ENCODE peak calls at places on chromosomes 4 and X, in five cellular contexts. Q, M, D, N and E are unnamed samples.

GRCh38 chrX:14032383-14032782 is 2.7 kb upstream of the GEMIN8 start:
- DNase-seq in Q (peak; percentile 55), N (peak; percentile 13), M (no peak), D (no peak), E (peak; percentile 67)

GRCh38 chr4:62771656-62772557 is 1571.8 kb downstream of the ADGRL3 start:
- DNase-seq in D (no peak), M (no peak), Q (no peak), N (no peak), E (no peak)

GRCh38 chr4:157220026-157220881 is at the start of gene GRIA2:
- DNase-seq in Q (peak; percentile 72), D (no peak), M (peak; percentile 46), N (peak; percentile 1), E (no peak)

GRCh38 chrX:44218465-44218864 is 125.0 kb downstream of the EFHC2 start:
- DNase-seq in M (no peak), D (no peak), Q (no peak), N (no peak), E (no peak)

GRCh38 chrX:131633285-131633917 is 89.5 kb downstream of the OR13H1 start:
- DNase-seq in M (peak; percentile 40), D (no peak), N (peak; percentile 29), Q (peak; percentile 64), E (peak; percentile 42)

GRCh38 chrX:79482686-79483085 is 115.6 kb upstream of the ITM2A start:
- DNase-seq in D (no peak), Q (no peak), M (no peak), N (no peak), E (no peak)

GRCh38 chrX:154525606-154526490 is 9.8 kb upstream of the FAM3A start:
- DNase-seq in N (no peak), Q (no peak), D (no peak), M (no peak), E (no peak)

GRCh38 chrX:150219374-150220185 is 143.5 kb upstream of the MAMLD1 start:
- DNase-seq in M (no peak), Q (no peak), N (no peak), D (no peak), E (peak; percentile 20)

GRCh38 chr4:90495936-90496335 is 368.7 kb downstream of the CCSER1 start:
- DNase-seq in N (no peak), D (no peak), Q (no peak), M (no peak), E (no peak)

GRCh38 chr4:76545161-76545884 is 110.3 kb downstream of the SHROOM3 start:
- DNase-seq in M (no peak), D (no peak), N (no peak), Q (no peak), E (peak; percentile 28)

GRCh38 chr4:2083116-2083825 is 24.1 kb downstream of the NAT8L start:
- DNase-seq in D (no peak), Q (peak; percentile 13), N (no peak), M (no peak), E (no peak)

GRCh38 chrX:132795211-132795610 is 163.2 kb downstream of the HS6ST2 start:
- DNase-seq in D (no peak), N (no peak), Q (no peak), M (no peak), E (no peak)

GRCh38 chrX:150487369-150488094 is 80.9 kb upstream of the MTM1 start:
- DNase-seq in N (no peak), M (no peak), D (no peak), Q (peak; percentile 43), E (no peak)

GRCh38 chr4:168817418-168817817 is 192.6 kb downstream of the CBR4 start:
- DNase-seq in D (no peak), N (no peak), Q (no peak), M (no peak), E (no peak)

GRCh38 chr4:186144180-186144579 is 39.7 kb downstream of the FAM149A start:
- DNase-seq in D (no peak), Q (peak; percentile 34), N (no peak), M (peak; percentile 44), E (peak; percentile 26)

GRCh38 chr4:3074846-3075651 is 568 bp downstream of the HTT start:
- DNase-seq in D (peak; percentile 81), Q (peak; percentile 86), M (peak; percentile 71), N (peak; percentile 65), E (peak; percentile 89)

GRCh38 chr4:613126-613525 is 12.2 kb upstream of the PDE6B start:
- DNase-seq in D (no peak), M (no peak), N (no peak), Q (no peak), E (no peak)

DNA sequence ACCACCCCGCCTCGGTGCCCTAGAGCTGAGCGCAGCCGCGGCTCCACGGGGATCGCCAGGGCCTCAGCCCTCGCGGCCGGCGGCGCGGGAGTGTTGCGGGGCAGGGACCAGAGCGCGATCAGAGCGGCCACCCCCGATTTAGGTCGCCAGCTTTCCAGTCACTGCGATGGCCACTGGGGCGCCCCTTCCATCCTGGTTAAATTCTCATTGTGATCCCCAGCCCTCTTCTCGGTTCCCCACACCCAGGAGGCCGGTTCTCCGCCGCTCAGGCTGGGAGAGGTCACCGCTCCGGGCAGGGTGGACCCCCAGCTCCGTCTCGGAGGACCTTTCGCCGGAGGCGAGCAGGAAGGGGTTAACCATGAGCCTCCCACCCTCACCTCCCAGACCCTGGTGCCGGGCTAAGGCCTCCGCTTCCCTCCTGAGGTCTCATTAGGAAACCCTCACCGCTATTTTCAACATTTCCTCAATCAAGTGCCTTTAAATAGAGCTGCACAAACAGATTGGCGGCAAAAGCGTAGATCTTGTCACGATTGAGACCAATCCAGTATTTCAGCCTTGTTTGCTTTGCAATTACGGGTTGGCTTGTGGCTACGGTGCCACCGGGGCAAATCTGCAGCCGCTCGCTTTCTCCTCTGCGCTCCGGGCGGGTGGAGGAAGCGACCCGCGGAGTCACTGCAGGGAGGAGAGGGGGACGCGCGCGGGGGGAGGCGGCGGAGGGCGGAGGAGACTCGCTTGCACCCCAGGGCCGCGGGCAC is 8.3 kb upstream of the HAND2 start:
- DNase-seq in Q (no peak), D (no peak), N (no peak), M (no peak), E (no peak)
- H3K4me3 ChIP-seq in Q (peak overlapping the region; percentile 41), D (no peak overlapping the region), N (no peak overlapping the region), M (peak overlapping the region; percentile 10), E (no peak overlapping the region)

DNA sequence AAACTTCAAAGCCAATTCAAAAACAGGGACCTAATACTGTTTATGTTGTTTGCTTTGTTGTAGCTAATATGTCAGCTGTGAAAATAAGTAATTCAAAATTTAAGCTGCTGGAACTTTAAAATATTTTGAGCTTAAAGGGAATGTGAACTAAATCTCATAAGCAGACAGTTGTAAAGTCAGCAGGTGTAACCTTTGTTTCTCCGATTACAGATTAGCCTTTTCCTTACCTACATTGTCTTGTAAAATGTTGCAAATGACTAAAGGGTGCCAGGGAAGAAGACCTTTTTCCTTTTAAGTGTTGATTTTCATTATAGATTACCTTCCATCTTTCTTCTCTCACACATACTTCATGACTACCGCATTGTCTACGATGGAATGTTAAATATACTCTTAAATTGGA is 405.1 kb downstream of the KCNIP4 start:
- DNase-seq in N (no peak), Q (no peak), M (no peak), D (no peak), E (no peak)
- H3K4me3 ChIP-seq in N (no peak overlapping the region), Q (no peak overlapping the region), M (no peak overlapping the region), D (no peak overlapping the region), E (no peak overlapping the region)

DNA sequence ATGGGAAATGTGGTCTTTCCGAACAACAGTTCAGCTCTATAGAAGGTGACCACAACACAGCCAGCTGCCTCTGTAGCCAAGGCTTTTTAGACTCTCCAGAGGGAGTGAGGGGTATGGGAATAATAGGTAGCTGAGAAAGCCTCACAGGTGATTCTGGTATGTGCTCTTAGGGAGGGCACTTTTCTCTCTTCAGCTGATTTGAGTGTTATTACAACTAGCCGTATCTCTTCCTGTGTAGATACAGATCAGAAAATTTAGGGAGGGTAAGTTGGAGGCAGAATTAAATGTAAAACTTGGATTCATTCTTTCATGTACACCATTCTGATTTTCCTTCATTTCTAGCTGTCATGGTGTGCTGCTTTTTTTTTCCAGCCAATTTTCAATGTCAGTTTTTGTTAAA is 154.9 kb downstream of the BMPR1B start:
- DNase-seq in D (no peak), N (no peak), Q (no peak), M (no peak), E (no peak)
- H3K4me3 ChIP-seq in D (no peak overlapping the region), N (no peak overlapping the region), Q (no peak overlapping the region), M (no peak overlapping the region), E (no peak overlapping the region)

DNA sequence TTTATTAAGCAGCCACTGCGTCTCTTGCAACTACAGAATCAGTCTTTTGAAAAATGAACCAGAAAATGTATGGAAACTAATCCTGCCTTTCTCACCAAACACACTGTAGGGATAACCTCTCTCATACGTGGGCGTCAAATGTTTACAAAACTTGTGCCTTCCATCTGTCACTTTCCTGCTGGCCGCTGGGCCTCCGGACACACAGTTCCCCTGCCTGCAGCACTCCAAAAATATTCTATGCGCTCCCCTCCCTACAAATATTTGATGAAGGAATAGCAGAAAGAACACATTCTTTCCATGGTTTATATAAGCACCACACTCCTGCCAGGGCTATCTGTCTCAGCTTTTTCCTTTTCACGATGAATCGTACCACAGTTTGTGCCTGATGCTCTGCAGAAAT is 14.9 kb upstream of the CYTL1 start:
- DNase-seq in Q (no peak), D (no peak), M (no peak), N (no peak), E (no peak)
- H3K4me3 ChIP-seq in Q (no peak overlapping the region), D (no peak overlapping the region), M (no peak overlapping the region), N (no peak overlapping the region), E (no peak overlapping the region)

DNA sequence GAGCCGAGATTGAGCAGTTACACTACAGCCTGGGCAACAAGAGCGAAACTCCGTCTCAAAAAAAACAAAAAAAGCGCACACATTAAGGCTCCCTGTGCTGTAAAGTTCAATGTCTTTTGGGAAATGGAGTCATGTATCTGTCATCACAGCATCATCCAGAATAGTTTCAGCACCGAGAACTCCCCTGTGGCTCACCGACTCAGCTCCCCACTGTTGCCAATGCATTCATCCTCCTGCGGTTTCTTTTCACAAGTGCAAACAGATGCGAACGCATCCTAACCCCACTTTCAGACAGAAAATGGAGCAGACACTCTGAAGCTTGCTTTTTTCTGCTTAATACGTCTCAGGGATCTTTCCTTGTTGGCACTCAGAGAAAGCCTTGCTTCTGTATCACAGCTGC is 13.8 kb upstream of the SH3TC1 start:
- DNase-seq in D (no peak), M (no peak), N (no peak), Q (no peak), E (no peak)
- H3K4me3 ChIP-seq in D (no peak overlapping the region), M (no peak overlapping the region), N (no peak overlapping the region), Q (no peak overlapping the region), E (no peak overlapping the region)